ENCODE peak calls at places on chromosomes 5 and 9, in ten cellular contexts. U is CD4-positive, alpha-beta memory T cell; E is pancreas; K is CD8-positive, alpha-beta T cell; S is psoas muscle; F is GM12878; H is tibial nerve; J is heart right ventricle; A is body of pancreas; R is GM23338. C is an unnamed sample. For H3K4me1, the result is how much of the 10 kb centered on the place peaks cover.

GRCh38 chr5:159667286-159667685 is 249.0 kb upstream of the ADRA1B start:
- DNase-seq in U (no peak), E (no peak), K (no peak), S (no peak), F (no peak), H (no peak), J (no peak), A (no peak), R (no peak), C (no peak)

GRCh38 chr5:122151640-122152039 is 22.3 kb downstream of the ZNF474 start:
- DNase-seq in U (no peak), E (no peak), K (no peak), S (no peak), F (no peak), H (no peak), J (no peak), A (no peak), R (no peak), C (no peak)

GRCh38 chr9:1871486-1872181 is 143.5 kb upstream of the SMARCA2 start:
- DNase-seq in U (peak), E (no peak), K (no peak), S (no peak), F (no peak), H (no peak), J (no peak), A (no peak), R (peak), C (no peak)

GRCh38 chr5:132750471-132751230 is 3.4 kb downstream of the CCNI2 start:
- DNase-seq in U (no peak), E (no peak), K (peak), S (no peak), F (peak), H (no peak), J (no peak), A (no peak), R (no peak), C (no peak)

GRCh38 chr9:123395276-123396006 is 39.4 kb downstream of the CRB2 start:
- DNase-seq in U (no peak), E (no peak), K (no peak), S (no peak), F (no peak), H (no peak), J (no peak), A (no peak), R (no peak), C (no peak)

GRCh38 chr9:92727716-92728700 is 36.6 kb downstream of the BICD2 start:
- DNase-seq in U (no peak), E (no peak), K (peak), S (no peak), F (no peak), H (no peak), J (no peak), A (no peak), R (no peak), C (no peak)

GRCh38 chr5:157143127-157143959 is 678 bp upstream of the MED7 start:
- DNase-seq in U (no peak), E (peak), K (peak), S (peak), F (no peak), H (peak), J (peak), A (peak), R (peak), C (peak)

GRCh38 chr9:116978155-116978554 is 291.1 kb downstream of the TRIM32 start:
- DNase-seq in U (no peak), E (no peak), K (no peak), S (no peak), F (no peak), H (no peak), J (no peak), A (no peak), R (no peak), C (no peak)

GRCh38 chr9:75064307-75065025 is 23.5 kb downstream of the NMRK1 start:
- DNase-seq in U (no peak), E (no peak), K (no peak), S (no peak), F (no peak), H (no peak), J (no peak), A (no peak), R (no peak), C (no peak)

GRCh38 chr9:91817493-91818225 is 132.4 kb downstream of the ROR2 start:
- DNase-seq in U (no peak), E (no peak), K (no peak), S (peak), F (no peak), H (no peak), J (no peak), A (no peak), R (peak), C (no peak)

GRCh38 chr9:95239071-95239470 is 78.4 kb downstream of the FANCC start:
- DNase-seq in U (no peak), E (no peak), K (no peak), S (no peak), F (no peak), H (no peak), J (no peak), A (no peak), R (no peak), C (no peak)

GRCh38 chr5:1799110-1799601 is 481 bp downstream of the MRPL36 start:
- DNase-seq in U (peak), E (no peak), K (no peak), S (no peak), F (no peak), H (no peak), J (no peak), A (no peak), R (peak), C (no peak)

GRCh38 chr5:38994329-38994927 is 79.8 kb downstream of the RICTOR start:
- DNase-seq in U (peak), E (peak), K (no peak), S (no peak), F (no peak), H (peak), J (peak), A (peak), R (peak), C (peak)

GRCh38 chr5:73215891-73216610 is 43.1 kb downstream of the TMEM174 start:
- DNase-seq in U (peak), E (peak), K (peak), S (peak), F (no peak), H (peak), J (peak), A (peak), R (peak), C (peak)

GRCh38 chr9:135221951-135222631 is 134.6 kb downstream of the OLFM1 start:
- DNase-seq in U (no peak), E (no peak), K (no peak), S (peak), F (no peak), H (no peak), J (no peak), A (peak), R (peak), C (no peak)

GRCh38 chr9:21455320-21455719 is 15.1 kb downstream of the IFNA1 start:
- DNase-seq in U (peak), E (no peak), K (no peak), S (no peak), F (no peak), H (no peak), J (no peak), A (no peak), R (peak), C (no peak)

GRCh38 chr5:15992918-15993317 is 186.7 kb downstream of the MARCHF11 start:
- DNase-seq in U (no peak), E (no peak), K (no peak), S (no peak), F (no peak), H (no peak), J (no peak), A (no peak), R (no peak), C (no peak)

GRCh38 chr5:95669540-95669939 is 13.3 kb downstream of the SPATA9 start:
- DNase-seq in U (no peak), E (peak), K (no peak), S (peak), F (no peak), H (peak), J (peak), A (peak), R (no peak), C (no peak)

GRCh38 chr5:154162475-154163217 is 27.9 kb upstream of the GALNT10 start:
- DNase-seq in U (no peak), E (no peak), K (no peak), S (no peak), F (no peak), H (no peak), J (peak), A (no peak), R (no peak), C (no peak)

GRCh38 chr5:167720201-167720600 is 571.2 kb upstream of the WWC1 start:
- DNase-seq in U (no peak), E (no peak), K (no peak), S (no peak), F (no peak), H (no peak), J (no peak), A (no peak), R (no peak), C (no peak)

GRCh38 chr9:111902396-111903147 is 6.0 kb downstream of the UGCG start:
- DNase-seq in U (no peak), E (no peak), K (no peak), S (no peak), F (no peak), H (no peak), J (no peak), A (no peak), R (no peak), C (no peak)
- H3K4me3 ChIP-seq in U (no peak), E (no peak), K (no peak), S (no peak), F (peak), H (no peak), J (no peak), A (no peak), R (no peak), C (no peak)

GRCh38 chr5:45383985-45384384 is 312.2 kb downstream of the HCN1 start:
- DNase-seq in U (no peak), E (no peak), K (no peak), S (no peak), F (no peak), H (no peak), J (no peak), A (no peak), R (no peak), C (no peak)

DNA sequence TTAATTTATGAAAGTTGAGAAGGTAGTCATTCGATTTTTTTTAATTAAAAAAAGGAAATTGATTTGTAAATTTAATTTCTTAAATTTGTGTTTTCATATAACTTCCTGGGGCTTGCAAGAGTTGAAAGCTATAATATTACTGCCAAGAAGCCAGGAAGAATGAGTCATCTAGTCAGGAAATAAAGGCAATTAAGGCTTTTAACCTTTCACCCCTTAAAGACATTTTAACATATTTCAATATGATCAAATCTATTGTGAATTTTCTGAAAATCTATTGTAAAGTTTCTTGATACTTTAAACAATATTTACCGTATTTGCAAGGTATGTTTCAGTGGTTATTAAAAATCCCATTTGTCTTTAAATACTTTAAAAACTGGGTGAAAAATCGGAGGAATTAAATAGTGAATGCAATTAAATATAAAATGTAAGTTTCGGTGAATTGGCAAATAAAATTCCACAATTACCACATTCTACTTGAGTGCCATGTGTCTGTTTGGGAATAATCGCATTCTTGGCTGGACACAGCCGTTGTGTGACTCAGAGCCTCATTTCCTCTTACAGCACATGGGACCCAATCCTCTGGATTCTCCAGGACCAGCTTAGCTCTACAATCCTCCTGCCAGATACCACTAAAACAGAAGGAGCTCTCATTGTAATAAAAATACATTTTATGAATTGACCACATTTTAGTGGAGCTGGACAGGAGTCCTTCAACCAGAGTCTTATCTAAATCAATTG is 310.7 kb downstream of the HCN1 start:
- DNase-seq in U (no peak), E (no peak), K (no peak), S (peak), F (no peak), H (no peak), J (no peak), A (no peak), R (no peak), C (no peak)
- H3K27ac ChIP-seq in U (no peak), E (no peak), K (no peak), S (no peak), F (no peak), H (no peak), J (peak), A (no peak), R (no peak), C (no peak)

DNA sequence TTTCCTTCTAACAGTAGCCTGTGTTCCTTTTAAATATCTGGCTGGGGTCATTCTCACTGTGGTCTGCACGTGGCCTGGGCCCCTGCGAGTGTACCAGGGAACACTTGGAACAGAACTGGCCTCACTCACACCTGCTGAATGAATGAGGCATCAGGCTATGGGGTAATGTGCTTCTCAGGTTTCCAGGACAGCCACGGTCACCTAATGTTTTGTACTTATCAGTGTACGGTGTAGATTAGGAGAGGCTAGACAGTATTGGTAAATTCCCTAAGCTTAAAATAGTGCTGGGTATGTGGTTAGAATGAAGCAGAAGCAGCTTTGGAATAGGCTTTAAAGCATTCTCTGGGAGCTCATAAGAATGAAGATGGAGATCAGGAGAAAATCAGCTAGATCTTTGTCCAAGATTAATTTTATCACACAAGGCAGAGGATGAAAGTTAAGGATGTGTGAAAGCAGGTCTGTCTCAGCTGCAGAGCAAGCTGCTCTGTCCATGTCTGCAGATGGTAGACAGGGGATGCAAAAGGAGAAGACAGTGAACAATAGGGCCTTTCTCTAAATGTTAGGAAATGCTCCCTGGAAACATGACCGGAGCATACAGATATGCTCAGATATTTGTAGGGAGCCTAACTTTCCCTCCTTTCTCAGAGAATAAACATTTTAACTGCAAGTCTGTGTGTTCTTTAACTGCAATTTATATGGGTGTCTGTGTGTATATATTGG is 267.5 kb downstream of the NR3C1 start:
- DNase-seq in U (no peak), E (peak), K (no peak), S (peak), F (no peak), H (no peak), J (no peak), A (peak), R (no peak), C (no peak)
- H3K4me1 ChIP-seq in U (under half), E (under half), K (under half), S (half or more), F (under half), H (under half), J (under half), A (under half), R (under half), C (under half)

GRCh38 chr9:26746357-26747072 is 146.1 kb downstream of the CAAP1 start:
- DNase-seq in U (no peak), E (no peak), K (no peak), S (no peak), F (peak), H (no peak), J (no peak), A (no peak), R (peak), C (no peak)

GRCh38 chr9:26745111-26745510 is 147.5 kb downstream of the CAAP1 start:
- DNase-seq in U (no peak), E (no peak), K (no peak), S (no peak), F (no peak), H (no peak), J (no peak), A (no peak), R (no peak), C (no peak)

GRCh38 chr9:26750126-26750525 is 142.5 kb downstream of the CAAP1 start:
- DNase-seq in U (no peak), E (no peak), K (no peak), S (no peak), F (no peak), H (no peak), J (no peak), A (no peak), R (no peak), C (no peak)

GRCh38 chr9:26748449-26749058 is 144.0 kb downstream of the CAAP1 start:
- DNase-seq in U (no peak), E (no peak), K (no peak), S (no peak), F (no peak), H (no peak), J (no peak), A (no peak), R (no peak), C (no peak)

GRCh38 chr9:26747611-26748010 is 145.0 kb downstream of the CAAP1 start:
- DNase-seq in U (no peak), E (no peak), K (no peak), S (no peak), F (no peak), H (no peak), J (no peak), A (no peak), R (no peak), C (no peak)
- H3K4me3 ChIP-seq in U (no peak), E (no peak), K (no peak), S (no peak), F (no peak), H (no peak), J (no peak), A (no peak), R (no peak), C (no peak)

DNA sequence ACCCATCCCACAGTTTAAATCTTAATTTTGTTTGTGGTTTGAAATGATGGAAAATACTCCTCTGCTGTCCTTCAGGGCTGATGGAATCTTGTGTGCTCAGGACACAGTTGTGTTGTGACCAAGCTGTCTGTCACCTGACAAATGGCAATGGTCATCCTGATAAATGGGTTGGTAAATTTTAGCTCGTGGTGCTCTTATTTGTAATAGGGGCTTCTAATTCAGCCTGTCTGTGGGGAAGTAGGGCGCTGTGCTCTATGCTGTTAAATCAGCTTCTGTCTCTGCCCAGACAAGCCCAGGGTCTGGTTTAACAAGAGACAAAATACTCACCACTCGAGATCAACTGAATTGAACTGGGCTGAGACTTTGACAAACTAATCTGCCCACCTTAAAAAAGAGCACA is 4.5 kb downstream of the LRRTM2 start:
- DNase-seq in U (no peak), E (no peak), K (no peak), S (no peak), F (no peak), H (no peak), J (no peak), A (no peak), R (no peak), C (no peak)
- H3K27ac ChIP-seq in U (no peak), E (no peak), K (no peak), S (no peak), F (no peak), H (no peak), J (no peak), A (no peak), R (peak), C (no peak)

GRCh38 chr9:72925891-72926290 is 27.0 kb downstream of the ALDH1A1 start:
- DNase-seq in U (no peak), E (no peak), K (no peak), S (no peak), F (no peak), H (no peak), J (no peak), A (no peak), R (no peak), C (no peak)
- H3K4me1 ChIP-seq in U (under half), E (under half), K (under half), S (under half), F (under half), H (under half), J (under half), A (under half), R (under half), C (under half)

GRCh38 chr9:90124961-90125360 is 517.7 kb downstream of the DIRAS2 start:
- DNase-seq in U (no peak), E (no peak), K (no peak), S (no peak), F (no peak), H (no peak), J (no peak), A (no peak), R (no peak), C (no peak)
- H3K4me3 ChIP-seq in U (no peak), E (no peak), K (no peak), S (no peak), F (no peak), H (no peak), J (no peak), A (no peak), R (no peak), C (no peak)

GRCh38 chr9:20319241-20319640 is 303.1 kb downstream of the MLLT3 start:
- DNase-seq in U (no peak), E (no peak), K (no peak), S (no peak), F (no peak), H (no peak), J (no peak), A (no peak), R (no peak), C (no peak)
- H3K27ac ChIP-seq in U (no peak), E (no peak), K (no peak), S (no peak), F (no peak), H (no peak), J (no peak), A (no peak), R (no peak), C (no peak)

DNA sequence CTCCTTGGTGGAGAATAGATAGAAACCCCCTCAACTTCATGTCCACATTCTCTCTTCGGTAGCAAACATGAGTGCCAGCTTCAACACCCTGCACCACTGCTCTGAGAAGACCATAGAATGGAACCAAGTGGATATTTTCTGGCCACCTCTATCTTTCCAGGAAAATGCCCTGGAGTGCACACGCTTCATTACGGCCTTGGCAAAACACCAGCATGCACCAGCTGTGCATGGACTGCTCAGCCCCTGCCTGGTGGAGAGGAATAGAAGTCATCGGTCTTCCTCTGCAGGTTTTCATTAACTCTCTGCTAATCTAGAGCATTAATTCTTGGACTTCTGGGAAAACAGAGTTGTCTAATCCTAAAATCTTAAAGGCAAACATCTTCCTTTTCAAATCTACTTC is 211.6 kb upstream of the TMEM161B start:
- DNase-seq in U (no peak), E (no peak), K (no peak), S (no peak), F (no peak), H (no peak), J (no peak), A (no peak), R (no peak), C (no peak)
- H3K4me1 ChIP-seq in U (under half), E (under half), K (under half), S (under half), F (under half), H (under half), J (under half), A (under half), R (under half), C (under half)